ENCODE peak calls at places on chromosomes 3 and 15, in ten cellular contexts. I is WERI-Rb-1; Y is GDM1; A is CD4-positive, CD25-positive, alpha-beta regulatory T cell; L is H7; S is endothelial cell; K is NCI-H146; V is neural crest cell; Z is stomach; X is HFF-Myc. H is an unnamed sample.

GRCh38 chr3:9036327-9037112 is 73.2 kb upstream of the RAD18 start:
- DNase-seq in I (no peak), Y (no peak), A (no peak), L (no peak), S (no peak), K (no peak), V (no peak), Z (peak; percentile 45), X (peak; percentile 40), H (no peak)

GRCh38 chr3:42533161-42533897 is 30.9 kb downstream of the VIPR1 start:
- DNase-seq in I (peak; percentile 84), Y (no peak), A (no peak), L (peak; percentile 67), S (no peak), K (no peak), V (no peak), Z (no peak), X (no peak), H (no peak)

GRCh38 chr15:93485438-93485837 is 396.4 kb upstream of the RGMA start:
- DNase-seq in I (no peak), Y (no peak), A (no peak), L (no peak), S (no peak), K (no peak), V (no peak), Z (no peak), X (no peak), H (no peak)

GRCh38 chr15:70132571-70132970 is 34.9 kb upstream of the TLE3 start:
- DNase-seq in I (no peak), Y (no peak), A (no peak), L (no peak), S (no peak), K (no peak), V (no peak), Z (no peak), X (no peak), H (no peak)

GRCh38 chr15:62244762-62245161 is 79.7 kb upstream of the C2CD4B start:
- DNase-seq in I (no peak), Y (no peak), A (no peak), L (no peak), S (no peak), K (peak; percentile 2), V (no peak), Z (peak; percentile 76), X (no peak), H (no peak)

GRCh38 chr3:61983479-61983878 is 389.9 kb downstream of the FEZF2 start:
- DNase-seq in I (no peak), Y (no peak), A (no peak), L (no peak), S (no peak), K (no peak), V (no peak), Z (no peak), X (no peak), H (no peak)

GRCh38 chr15:90214553-90215205 is 13.5 kb downstream of the SEMA4B start:
- DNase-seq in I (no peak), Y (no peak), A (no peak), L (peak; percentile 66), S (no peak), K (no peak), V (no peak), Z (no peak), X (no peak), H (no peak)

GRCh38 chr15:66595937-66596545 is 30.2 kb upstream of the LCTL start:
- DNase-seq in I (no peak), Y (no peak), A (no peak), L (no peak), S (no peak), K (peak; percentile 64), V (no peak), Z (no peak), X (no peak), H (no peak)

GRCh38 chr3:64685800-64686445 is 1.9 kb downstream of the ADAMTS9 start:
- DNase-seq in I (peak; percentile 75), Y (no peak), A (no peak), L (peak; percentile 89), S (peak; percentile 80), K (no peak), V (peak; percentile 79), Z (peak; percentile 84), X (peak; percentile 31), H (no peak)

GRCh38 chr3:169615833-169616232 is 47.7 kb downstream of the MECOM start:
- DNase-seq in I (no peak), Y (no peak), A (no peak), L (no peak), S (no peak), K (no peak), V (no peak), Z (no peak), X (no peak), H (no peak)

GRCh38 chr15:88803241-88803919 is at the start of gene ACAN:
- DNase-seq in I (peak; percentile 20), Y (no peak), A (no peak), L (peak; percentile 93), S (peak; percentile 31), K (no peak), V (peak; percentile 20), Z (no peak), X (no peak), H (no peak)

GRCh38 chr15:58988011-58988785 is 735 bp downstream of the RNF111 start:
- DNase-seq in I (peak; percentile 75), Y (peak; percentile 49), A (peak; percentile 52), L (peak; percentile 87), S (peak; percentile 77), K (peak; percentile 66), V (peak; percentile 62), Z (peak; percentile 75), X (no peak), H (no peak)

GRCh38 chr3:147616998-147617619 is 207.9 kb downstream of the ZIC1 start:
- DNase-seq in I (no peak), Y (no peak), A (no peak), L (no peak), S (no peak), K (peak; percentile 29), V (no peak), Z (no peak), X (peak; percentile 2), H (no peak)

GRCh38 chr3:191649626-191650025 is 188.7 kb downstream of the PYDC2 start:
- DNase-seq in I (no peak), Y (no peak), A (no peak), L (no peak), S (no peak), K (no peak), V (no peak), Z (no peak), X (no peak), H (no peak)

GRCh38 chr15:54815546-54815945 is 381.2 kb downstream of the RSL24D1 start:
- DNase-seq in I (no peak), Y (peak; percentile 84), A (no peak), L (no peak), S (no peak), K (no peak), V (no peak), Z (no peak), X (no peak), H (no peak)

GRCh38 chr3:115239717-115240116 is 92.6 kb upstream of the ZBTB20 start:
- DNase-seq in I (peak; percentile 21), Y (no peak), A (no peak), L (no peak), S (no peak), K (peak; percentile 97), V (no peak), Z (no peak), X (peak; percentile 94), H (no peak)

GRCh38 chr3:99879275-99879674 is 61.6 kb downstream of the CMSS1 start:
- DNase-seq in I (no peak), Y (no peak), A (no peak), L (no peak), S (no peak), K (no peak), V (no peak), Z (no peak), X (no peak), H (no peak)

GRCh38 chr3:138459619-138460535 is 25.5 kb downstream of the ESYT3 start:
- DNase-seq in I (peak; percentile 66), Y (no peak), A (no peak), L (peak; percentile 59), S (no peak), K (no peak), V (no peak), Z (no peak), X (no peak), H (no peak)

GRCh38 chr15:70036585-70037343 is 61.0 kb downstream of the TLE3 start:
- DNase-seq in I (no peak), Y (no peak), A (no peak), L (no peak), S (no peak), K (peak; percentile 82), V (no peak), Z (peak; percentile 40), X (no peak), H (no peak)

GRCh38 chr3:171018151-171018935 is 8.2 kb downstream of the SLC2A2 start:
- DNase-seq in I (no peak), Y (no peak), A (no peak), L (peak; percentile 14), S (peak; percentile 48), K (no peak), V (peak; percentile 3), Z (no peak), X (no peak), H (no peak)

GRCh38 chr15:34795267-34796081 is at the start of gene ACTC1:
- DNase-seq in I (peak; percentile 33), Y (no peak), A (no peak), L (peak; percentile 87), S (peak; percentile 66), K (no peak), V (peak; percentile 32), Z (peak; percentile 27), X (no peak), H (no peak)

GRCh38 chr15:93829115-93829849 is 402.1 kb upstream of the MCTP2 start:
- DNase-seq in I (no peak), Y (no peak), A (no peak), L (no peak), S (no peak), K (no peak), V (no peak), Z (no peak), X (no peak), H (no peak)

GRCh38 chr3:15300318-15301078 is 31.9 kb downstream of the SH3BP5 start:
- DNase-seq in I (no peak), Y (no peak), A (no peak), L (no peak), S (peak; percentile 17), K (no peak), V (no peak), Z (no peak), X (no peak), H (no peak)

GRCh38 chr3:56468184-56469106 is at the start of gene ERC2:
- DNase-seq in I (peak; percentile 83), Y (no peak), A (no peak), L (peak; percentile 95), S (peak; percentile 89), K (peak; percentile 77), V (peak; percentile 78), Z (peak; percentile 41), X (no peak), H (no peak)

GRCh38 chr15:60844431-60845174 is 365.7 kb upstream of the ICE2 start:
- DNase-seq in I (no peak), Y (no peak), A (peak; percentile 59), L (no peak), S (no peak), K (no peak), V (no peak), Z (no peak), X (no peak), H (peak; percentile 84)

GRCh38 chr3:63386568-63386967 is 108.5 kb downstream of the SYNPR start:
- DNase-seq in I (peak; percentile 33), Y (no peak), A (no peak), L (peak; percentile 20), S (peak; percentile 5), K (peak; percentile 1), V (no peak), Z (no peak), X (no peak), H (no peak)